ENCODE peak calls at places on chromosomes 16 and 17, in six cellular contexts. P is IMR-90, U is H1, J is mesenchymal stem cell, M is neuronal stem cell, A is trophoblast cell. S is an unnamed sample.
A peak's percentile ranks its signal among the peaks of the same experiment; 100 is the strongest.

GRCh38 chr16:72123426-72123825 is 29.8 kb downstream of the DHX38 start:
- DNase-seq in P (no peak), U (peak; percentile 20), J (no peak), M (no peak), A (no peak), S (no peak)

GRCh38 chr16:88428156-88428555 is 24.9 kb upstream of the ZFPM1 start:
- DNase-seq in P (no peak), U (no peak), J (no peak), M (no peak), A (no peak), S (no peak)

GRCh38 chr16:11256657-11257130 is 690 bp upstream of the SOCS1 start:
- DNase-seq in P (peak; percentile 25), U (no peak), J (peak; percentile 81), M (peak; percentile 46), A (peak; percentile 50), S (peak; percentile 57)

GRCh38 chr16:14035092-14035491 is 36.0 kb upstream of the MRTFB start:
- DNase-seq in P (no peak), U (no peak), J (no peak), M (no peak), A (no peak), S (no peak)

GRCh38 chr16:56513972-56514371 is 5.9 kb downstream of the BBS2 start:
- DNase-seq in P (peak; percentile 74), U (no peak), J (peak; percentile 75), M (no peak), A (peak; percentile 61), S (peak; percentile 45)

GRCh38 chr16:12458591-12459400 is 344.9 kb downstream of the CPPED1 start:
- DNase-seq in P (no peak), U (no peak), J (no peak), M (no peak), A (no peak), S (no peak)

GRCh38 chr16:2966043-2966802 is 2.1 kb downstream of the KREMEN2 start:
- DNase-seq in P (no peak), U (no peak), J (no peak), M (no peak), A (no peak), S (peak; percentile 32)

GRCh38 chr17:53722407-53722806 is 100.3 kb upstream of the KIF2B start:
- DNase-seq in P (peak; percentile 98), U (no peak), J (peak; percentile 91), M (no peak), A (no peak), S (no peak)

GRCh38 chr17:7929158-7930029 is at the start of gene KCNAB3:
- DNase-seq in P (peak; percentile 69), U (peak; percentile 83), J (peak; percentile 67), M (peak; percentile 69), A (peak; percentile 38), S (peak; percentile 93)

GRCh38 chr17:59893617-59894100 is 738 bp downstream of the RPS6KB1 start:
- DNase-seq in P (peak; percentile 8), U (no peak), J (peak; percentile 54), M (peak; percentile 27), A (no peak), S (no peak)

GRCh38 chr17:7234100-7235012 is at the start of gene DVL2:
- DNase-seq in P (peak; percentile 94), U (peak; percentile 95), J (peak; percentile 95), M (peak; percentile 92), A (peak; percentile 81), S (peak; percentile 98)

GRCh38 chr16:48961546-48961945 is 320.1 kb downstream of the CBLN1 start:
- DNase-seq in P (no peak), U (no peak), J (no peak), M (no peak), A (peak; percentile 12), S (no peak)

GRCh38 chr16:85778873-85779272 is 20.5 kb downstream of the EMC8 start:
- DNase-seq in P (no peak), U (no peak), J (no peak), M (no peak), A (no peak), S (no peak)

GRCh38 chr16:23996258-23996955 is 160.6 kb downstream of the PRKCB start:
- DNase-seq in P (no peak), U (no peak), J (no peak), M (no peak), A (no peak), S (no peak)

GRCh38 chr17:2412561-2413021 is 11.7 kb upstream of the MNT start:
- DNase-seq in P (no peak), U (peak; percentile 57), J (peak; percentile 66), M (no peak), A (peak; percentile 46), S (peak; percentile 81)

GRCh38 chr16:25184771-25185170 is 32.0 kb upstream of the AQP8 start:
- DNase-seq in P (no peak), U (no peak), J (no peak), M (no peak), A (no peak), S (no peak)

GRCh38 chr17:51119415-51120356 is 982 bp downstream of the SPAG9 start:
- DNase-seq in P (peak; percentile 46), U (peak; percentile 71), J (peak; percentile 75), M (peak; percentile 37), A (no peak), S (peak; percentile 77)

DNA sequence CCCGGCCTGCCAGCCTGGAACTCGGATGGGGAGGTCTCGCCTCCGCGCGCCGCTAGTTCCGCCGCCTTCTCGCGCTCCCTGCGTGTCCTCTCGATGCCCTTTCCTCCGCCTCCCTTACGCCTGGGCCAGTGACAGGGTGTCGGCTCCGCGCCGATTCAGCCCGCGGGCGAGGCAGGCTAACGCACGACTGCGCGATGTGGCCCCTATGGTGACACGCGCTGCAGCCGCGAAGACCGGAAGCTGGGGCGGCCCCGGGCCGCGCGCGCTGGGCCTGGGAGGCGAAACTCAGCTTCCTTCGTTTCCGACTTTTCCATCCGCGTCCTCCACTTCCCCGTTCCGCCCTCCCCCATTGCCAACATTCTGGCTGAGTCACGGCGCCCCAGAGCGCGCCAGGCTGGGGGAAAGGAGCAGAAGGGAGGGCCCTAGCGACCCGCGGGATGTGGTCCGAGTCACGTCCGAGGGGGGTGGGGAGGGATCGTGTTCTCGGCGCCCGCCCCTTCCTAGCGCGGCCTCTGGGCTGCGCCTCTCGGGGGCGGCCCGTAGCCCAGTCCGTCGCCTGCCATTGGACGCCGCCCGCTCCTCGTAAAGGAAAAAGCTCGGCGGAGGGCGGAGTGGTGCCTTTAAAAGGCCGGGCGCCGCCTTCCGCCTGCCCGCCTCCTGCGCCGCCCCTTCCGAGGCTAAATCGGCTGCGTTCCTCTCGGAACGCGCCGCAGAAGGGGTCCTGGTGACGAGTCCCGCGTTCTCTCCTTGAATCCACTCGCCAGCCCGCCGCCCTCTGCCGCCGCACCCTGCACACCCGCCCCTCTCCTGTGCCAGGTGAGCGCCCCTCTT is at the start of gene ALDOA:
- DNase-seq in P (peak; percentile 98), U (peak; percentile 92), J (peak; percentile 99), M (peak; percentile 95), A (peak; percentile 98), S (peak; percentile 95)
- H3K14ac ChIP-seq in P (peak within 1 kb of the TSS; percentile 100), U (peak within 1 kb of the TSS; percentile 24), J (peak within 1 kb of the TSS; percentile 100), M (peak within 1 kb of the TSS; percentile 99), A (peak within 1 kb of the TSS; percentile 90), S (peak within 1 kb of the TSS; percentile 88)

GRCh38 chr17:4949321-4950074 is 1.2 kb upstream of the PFN1 start:
- DNase-seq in P (peak; percentile 76), U (peak; percentile 85), J (peak; percentile 91), M (peak; percentile 87), A (peak; percentile 92), S (peak; percentile 84)
- H4K8ac ChIP-seq in P (peak overlapping the region; percentile 62), U (peak overlapping the region; percentile 93), J (peak overlapping the region; percentile 67), M (no peak overlapping the region), A (peak overlapping the region; percentile 98), S (no peak overlapping the region)

DNA sequence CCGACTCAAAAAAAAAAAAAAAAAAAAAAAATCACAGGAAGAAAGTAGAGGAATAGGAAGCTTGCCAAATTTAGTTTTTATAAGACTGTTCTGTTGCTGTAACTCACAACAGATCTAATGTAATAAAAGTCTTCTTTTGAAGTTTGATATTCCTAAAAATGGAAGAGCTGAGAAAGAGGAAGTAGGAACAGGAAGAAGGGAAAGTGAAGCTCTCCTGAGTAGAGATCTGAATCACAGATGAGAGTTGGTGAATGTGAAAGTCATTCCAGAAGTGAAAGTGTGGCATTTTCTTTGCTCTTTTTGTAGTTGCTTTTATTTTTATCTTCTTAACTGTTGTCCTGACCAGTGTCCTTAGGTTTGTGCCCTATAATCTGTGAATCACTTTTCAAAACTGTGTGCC is 2.1 kb downstream of the NMT1 start:
- DNase-seq in P (no peak), U (no peak), J (peak; percentile 47), M (no peak), A (no peak), S (no peak)
- H3K27ac ChIP-seq in P (no peak overlapping the region), U (no peak overlapping the region), J (no peak overlapping the region), M (no peak overlapping the region), A (no peak overlapping the region), S (no peak overlapping the region)

GRCh38 chr17:42536372-42537155 is 523 bp downstream of the NAGLU start:
- DNase-seq in P (peak; percentile 78), U (peak; percentile 80), J (peak; percentile 75), M (no peak), A (peak; percentile 71), S (peak; percentile 91)

GRCh38 chr17:42537826-42538451 is 1.9 kb downstream of the NAGLU start:
- DNase-seq in P (no peak), U (no peak), J (no peak), M (no peak), A (no peak), S (no peak)

GRCh38 chr17:42536048-42536371 is at the start of gene NAGLU:
- DNase-seq in P (peak; percentile 79), U (peak; percentile 93), J (peak; percentile 92), M (no peak), A (peak; percentile 90), S (peak; percentile 95)

GRCh38 chr17:42537156-42537805 is 1.2 kb downstream of the NAGLU start:
- DNase-seq in P (no peak), U (no peak), J (no peak), M (no peak), A (no peak), S (no peak)

DNA sequence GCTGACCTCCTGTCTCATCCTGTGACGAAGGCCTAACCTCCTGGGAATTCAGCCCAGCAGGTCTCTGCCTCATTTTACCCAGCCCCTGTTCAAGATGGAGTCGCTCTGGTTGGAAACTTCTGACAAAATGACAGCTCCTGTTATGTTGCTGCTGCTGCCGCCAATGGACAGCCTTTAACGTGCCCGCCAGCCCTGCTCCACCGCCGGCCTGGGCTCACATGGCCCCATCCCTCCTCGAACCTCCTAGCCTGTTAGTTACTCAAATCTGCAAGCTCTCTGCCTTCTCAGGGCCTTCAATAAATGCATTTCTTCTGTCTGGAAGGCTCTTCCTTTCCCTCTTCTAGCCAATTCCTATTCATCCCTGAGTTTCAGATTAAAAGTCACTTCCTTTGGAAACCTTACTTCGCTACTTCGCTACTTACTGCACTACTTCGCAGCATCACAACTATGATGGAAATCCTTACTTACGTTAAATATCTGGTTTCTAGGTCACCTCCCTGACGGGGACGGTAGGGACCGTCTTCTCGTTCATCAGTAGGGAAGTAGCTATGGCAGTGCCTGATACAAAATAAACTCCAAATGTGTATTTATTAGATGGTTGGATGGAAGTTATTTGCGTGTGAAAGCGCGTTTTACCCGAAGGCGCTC is 517 bp upstream of the NAGLU start:
- DNase-seq in P (no peak), U (no peak), J (no peak), M (no peak), A (no peak), S (no peak)
- H3K14ac ChIP-seq in P (peak overlapping the region; percentile 99), U (no peak overlapping the region), J (peak overlapping the region; percentile 66), M (no peak overlapping the region), A (peak overlapping the region; percentile 6), S (no peak overlapping the region)